ENCODE peak calls at places on chromosomes 3 and 15, in ten cellular contexts. D, W, B, T, O, E, I, Z, V and J are unnamed samples.

GRCh38 chr15:67224889-67225288 is 29.6 kb downstream of the AAGAB start:
- DNase-seq in D (no peak), W (no peak), B (no peak), T (no peak), O (no peak), E (no peak), I (no peak), Z (no peak), V (no peak), J (no peak)

GRCh38 chr15:25582886-25583285 is 144.1 kb upstream of the UBE3A start:
- DNase-seq in D (no peak), W (no peak), B (no peak), T (no peak), O (no peak), E (no peak), I (no peak), Z (no peak), V (no peak), J (no peak)

GRCh38 chr3:52470920-52471319 is 15.5 kb downstream of the NISCH start:
- DNase-seq in D (no peak), W (no peak), B (no peak), T (no peak), O (no peak), E (no peak), I (no peak), Z (no peak), V (no peak), J (no peak)

GRCh38 chr15:87322223-87322622 is 934.3 kb downstream of the NTRK3 start:
- DNase-seq in D (no peak), W (no peak), B (no peak), T (no peak), O (no peak), E (no peak), I (no peak), Z (no peak), V (no peak), J (no peak)

GRCh38 chr3:99330281-99330680 is 308.1 kb upstream of the COL8A1 start:
- DNase-seq in D (no peak), W (peak), B (no peak), T (no peak), O (no peak), E (no peak), I (no peak), Z (peak), V (no peak), J (no peak)

GRCh38 chr3:27877122-27878011 is 155.2 kb upstream of the EOMES start:
- DNase-seq in D (no peak), W (no peak), B (no peak), T (no peak), O (no peak), E (no peak), I (no peak), Z (no peak), V (no peak), J (no peak)

GRCh38 chr3:185711255-185711870 is 113.5 kb downstream of the IGF2BP2 start:
- DNase-seq in D (no peak), W (no peak), B (no peak), T (no peak), O (no peak), E (no peak), I (no peak), Z (no peak), V (peak), J (no peak)

GRCh38 chr3:126349611-126350501 is 7.4 kb downstream of the KLF15 start:
- DNase-seq in D (peak), W (peak), B (no peak), T (no peak), O (no peak), E (no peak), I (no peak), Z (no peak), V (peak), J (no peak)

GRCh38 chr3:110318108-110318507 is 753.5 kb upstream of the NECTIN3 start:
- DNase-seq in D (no peak), W (no peak), B (no peak), T (no peak), O (no peak), E (no peak), I (no peak), Z (peak), V (no peak), J (no peak)

GRCh38 chr3:157375342-157375986 is 61.2 kb upstream of the PTX3 start:
- DNase-seq in D (no peak), W (no peak), B (no peak), T (no peak), O (no peak), E (no peak), I (no peak), Z (no peak), V (no peak), J (no peak)
- TF ChIP-seq CTCF in D (no peak), W (no peak), B (no peak), T (no peak), O (no peak), E (no peak), I (no peak), Z (no peak), V (no peak), J (no peak)

DNA sequence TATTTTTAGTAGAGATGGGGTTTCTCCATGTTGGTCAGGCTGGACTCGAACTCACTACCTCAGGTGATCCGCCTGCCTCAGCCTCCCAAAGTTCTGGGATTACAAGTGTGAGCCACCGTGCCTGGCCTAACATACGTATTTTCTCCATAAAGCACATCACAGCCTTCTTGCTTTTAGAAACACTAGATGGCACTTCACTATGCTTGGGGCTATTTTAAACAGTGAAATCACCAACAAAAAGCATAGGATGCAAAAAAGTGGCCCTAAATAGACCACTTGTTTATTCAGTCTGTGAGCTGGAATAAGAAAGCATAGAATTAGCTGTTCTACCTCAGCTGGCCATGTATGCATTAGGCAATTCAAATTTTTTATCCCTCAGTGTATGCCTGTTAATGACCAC is 46.0 kb downstream of the PRICKLE2 start:
- DNase-seq in D (no peak), W (no peak), B (no peak), T (no peak), O (no peak), E (no peak), I (no peak), Z (no peak), V (no peak), J (no peak)
- TF ChIP-seq CTCF in D (no peak), W (no peak), B (no peak), T (no peak), O (no peak), E (peak), I (peak), Z (no peak), V (no peak), J (no peak)

GRCh38 chr3:19541284-19541683 is 392.7 kb downstream of the EFHB start:
- DNase-seq in D (no peak), W (no peak), B (no peak), T (no peak), O (no peak), E (no peak), I (no peak), Z (no peak), V (no peak), J (no peak)

GRCh38 chr3:19547665-19548464 is 386.2 kb downstream of the EFHB start:
- DNase-seq in D (no peak), W (no peak), B (no peak), T (no peak), O (no peak), E (no peak), I (no peak), Z (no peak), V (no peak), J (no peak)

GRCh38 chr3:19539488-19540395 is 391.4 kb downstream of the KCNH8 start:
- DNase-seq in D (no peak), W (no peak), B (no peak), T (no peak), O (no peak), E (no peak), I (no peak), Z (no peak), V (no peak), J (no peak)

GRCh38 chr3:19540464-19540863 is 392.2 kb downstream of the KCNH8 start:
- DNase-seq in D (no peak), W (no peak), B (no peak), T (no peak), O (no peak), E (no peak), I (no peak), Z (no peak), V (no peak), J (no peak)

GRCh38 chr3:19543212-19543841 is 390.7 kb downstream of the EFHB start:
- DNase-seq in D (no peak), W (peak), B (peak), T (no peak), O (no peak), E (no peak), I (no peak), Z (no peak), V (peak), J (no peak)
- TF ChIP-seq CTCF in D (no peak), W (peak), B (peak), T (peak), O (peak), E (no peak), I (peak), Z (peak), V (peak), J (peak)

DNA sequence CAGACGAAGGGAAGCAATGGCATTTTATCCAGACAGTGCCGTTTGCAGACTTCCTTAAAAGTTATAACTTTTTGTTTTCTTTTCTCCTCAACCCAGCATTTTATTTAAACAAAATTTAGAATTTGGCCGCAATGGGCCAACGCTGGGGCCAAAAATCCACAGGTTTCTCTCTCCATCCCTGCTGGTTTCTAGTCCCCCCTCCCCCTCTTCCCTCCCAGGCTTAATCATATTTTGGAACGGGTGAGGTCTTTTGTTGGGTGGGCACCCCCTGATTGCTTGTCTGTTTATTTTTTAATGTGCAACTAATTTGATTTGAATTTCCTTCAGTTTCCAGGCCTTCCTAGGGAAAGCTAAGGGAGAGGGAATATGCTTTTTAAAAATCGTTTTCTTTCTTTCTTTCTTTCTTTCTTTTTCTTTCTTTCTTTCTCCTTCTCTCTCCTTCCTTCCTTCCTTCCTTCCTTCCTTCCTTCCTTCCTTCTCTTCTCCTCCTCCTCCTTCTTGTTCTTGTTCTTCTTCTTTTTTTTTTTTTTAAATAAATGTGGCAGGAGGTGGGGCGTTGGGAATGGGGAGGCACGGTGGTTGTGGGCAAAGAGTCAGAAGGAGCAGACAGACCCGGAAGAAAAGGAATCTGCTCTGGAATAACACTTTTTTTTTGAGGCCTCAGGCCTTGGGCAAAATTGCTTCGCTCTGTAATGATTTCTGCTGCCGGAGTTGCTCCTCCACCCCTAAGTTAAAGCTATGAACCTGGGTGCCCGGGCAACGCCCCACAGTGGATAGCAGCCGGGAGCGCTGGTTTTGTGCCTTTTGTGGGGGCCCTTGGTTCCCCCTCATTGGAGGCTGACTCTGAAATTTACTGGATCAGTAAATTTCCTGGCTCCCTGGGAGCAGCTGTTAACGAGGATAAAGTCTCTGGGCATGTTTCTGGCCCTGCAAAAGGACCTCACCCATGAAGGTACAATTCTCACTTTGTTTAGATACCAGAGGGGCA is 1.9 kb downstream of the FNDC3B start:
- DNase-seq in D (no peak), W (peak), B (peak), T (no peak), O (no peak), E (no peak), I (no peak), Z (peak), V (no peak), J (no peak)
- TF ChIP-seq CTCF in D (no peak), W (no peak), B (no peak), T (no peak), O (no peak), E (no peak), I (no peak), Z (no peak), V (no peak), J (no peak)

GRCh38 chr15:62988701-62989100 is 53.8 kb upstream of the TPM1 start:
- DNase-seq in D (no peak), W (no peak), B (no peak), T (no peak), O (no peak), E (no peak), I (no peak), Z (no peak), V (no peak), J (no peak)
- TF ChIP-seq CTCF in D (no peak), W (no peak), B (peak), T (no peak), O (no peak), E (no peak), I (no peak), Z (no peak), V (peak), J (no peak)

DNA sequence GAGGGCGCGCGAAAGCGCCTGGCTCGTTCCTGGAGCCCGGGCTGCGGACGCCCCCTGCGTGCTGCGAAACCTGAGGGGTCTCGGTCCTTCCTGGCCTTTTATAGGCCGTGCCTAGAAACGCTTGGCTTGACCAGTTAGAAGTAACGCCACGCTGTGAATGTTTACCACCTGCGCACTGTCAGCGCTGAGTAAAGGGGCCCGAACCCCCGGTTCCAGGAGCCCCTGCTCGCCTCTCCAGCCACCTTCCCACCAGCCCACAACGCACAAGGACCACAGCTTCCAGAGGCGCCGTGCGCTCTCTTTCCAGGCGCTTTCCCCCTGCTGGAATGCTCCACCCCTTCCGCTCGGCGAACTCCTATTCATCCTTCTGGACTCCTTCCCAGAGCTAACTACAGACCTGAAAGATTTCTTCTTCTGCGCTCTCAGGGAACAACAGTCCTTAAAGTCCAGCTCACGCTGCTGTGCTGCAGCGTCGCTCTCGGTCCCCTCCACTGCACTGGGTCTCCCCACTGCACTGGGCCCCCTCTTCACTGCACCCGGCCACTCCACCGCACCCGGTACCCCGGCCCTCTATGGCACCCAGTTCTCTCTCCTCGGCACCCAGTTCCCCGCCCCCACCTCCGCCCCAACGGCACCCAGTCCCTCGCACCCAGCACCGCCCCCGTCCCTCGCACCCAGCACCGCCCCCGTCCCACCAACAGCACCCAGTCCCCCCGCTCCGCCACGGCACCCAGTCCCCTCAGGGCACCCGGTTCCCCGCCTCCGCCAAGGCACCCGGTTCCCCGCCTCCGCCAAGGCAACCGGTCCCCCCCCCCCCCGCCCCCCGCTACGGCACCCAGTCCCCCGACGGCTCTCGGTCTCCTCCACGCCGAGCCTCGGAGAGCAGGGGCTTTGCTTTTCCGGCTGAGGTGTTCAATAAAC is 69.8 kb downstream of the SQOR start:
- DNase-seq in D (no peak), W (peak), B (peak), T (peak), O (no peak), E (no peak), I (no peak), Z (peak), V (peak), J (peak)
- TF ChIP-seq CTCF in D (no peak), W (no peak), B (no peak), T (no peak), O (no peak), E (no peak), I (no peak), Z (no peak), V (no peak), J (peak)

GRCh38 chr3:42662037-42662812 is 8.7 kb downstream of the ZBTB47 start:
- DNase-seq in D (no peak), W (no peak), B (no peak), T (no peak), O (no peak), E (no peak), I (no peak), Z (no peak), V (no peak), J (no peak)

GRCh38 chr3:42661593-42662022 is 8.1 kb downstream of the ZBTB47 start:
- DNase-seq in D (no peak), W (no peak), B (no peak), T (peak), O (no peak), E (no peak), I (no peak), Z (no peak), V (no peak), J (no peak)

GRCh38 chr3:42659451-42660130 is 6.1 kb downstream of the ZBTB47 start:
- DNase-seq in D (no peak), W (no peak), B (no peak), T (no peak), O (no peak), E (no peak), I (no peak), Z (no peak), V (peak), J (no peak)

GRCh38 chr3:42660131-42660715 is 6.7 kb downstream of the ZBTB47 start:
- DNase-seq in D (no peak), W (no peak), B (no peak), T (no peak), O (no peak), E (no peak), I (no peak), Z (no peak), V (no peak), J (no peak)

DNA sequence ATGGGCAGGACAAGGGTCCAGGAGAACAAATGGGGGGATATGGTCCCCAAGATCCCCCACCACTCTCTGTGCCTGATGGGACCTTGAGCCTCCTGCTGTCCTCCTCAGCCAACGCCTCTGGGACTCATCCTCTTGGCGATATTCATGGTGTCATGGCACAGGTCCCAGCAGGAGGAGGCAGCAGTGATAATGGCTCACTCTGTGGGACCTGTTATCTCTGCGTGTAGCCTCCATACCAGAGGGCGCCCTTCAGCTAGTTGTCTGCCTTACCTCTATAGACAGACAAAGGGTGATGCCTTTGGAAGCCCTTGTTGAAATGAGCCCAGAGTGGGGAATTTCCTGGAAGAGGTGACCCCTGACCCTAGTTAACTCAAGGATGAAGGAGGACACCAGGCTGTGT is 7.4 kb downstream of the ZBTB47 start:
- DNase-seq in D (no peak), W (peak), B (no peak), T (no peak), O (no peak), E (no peak), I (no peak), Z (no peak), V (peak), J (no peak)
- TF ChIP-seq CTCF in D (no peak), W (peak), B (no peak), T (no peak), O (peak), E (no peak), I (no peak), Z (no peak), V (peak), J (no peak)

GRCh38 chr15:62403164-62403809 is 238.2 kb upstream of the C2CD4B start:
- DNase-seq in D (no peak), W (no peak), B (no peak), T (no peak), O (peak), E (no peak), I (no peak), Z (peak), V (no peak), J (no peak)

GRCh38 chr15:62404194-62404985 is 239.3 kb upstream of the C2CD4B start:
- DNase-seq in D (no peak), W (no peak), B (no peak), T (no peak), O (no peak), E (no peak), I (no peak), Z (no peak), V (no peak), J (no peak)

GRCh38 chr15:62402687-62403086 is 237.6 kb upstream of the C2CD4B start:
- DNase-seq in D (no peak), W (no peak), B (no peak), T (no peak), O (no peak), E (no peak), I (no peak), Z (no peak), V (no peak), J (no peak)

GRCh38 chr15:62406268-62406667 is 241.2 kb upstream of the C2CD4B start:
- DNase-seq in D (no peak), W (no peak), B (no peak), T (no peak), O (no peak), E (no peak), I (no peak), Z (no peak), V (no peak), J (no peak)

DNA sequence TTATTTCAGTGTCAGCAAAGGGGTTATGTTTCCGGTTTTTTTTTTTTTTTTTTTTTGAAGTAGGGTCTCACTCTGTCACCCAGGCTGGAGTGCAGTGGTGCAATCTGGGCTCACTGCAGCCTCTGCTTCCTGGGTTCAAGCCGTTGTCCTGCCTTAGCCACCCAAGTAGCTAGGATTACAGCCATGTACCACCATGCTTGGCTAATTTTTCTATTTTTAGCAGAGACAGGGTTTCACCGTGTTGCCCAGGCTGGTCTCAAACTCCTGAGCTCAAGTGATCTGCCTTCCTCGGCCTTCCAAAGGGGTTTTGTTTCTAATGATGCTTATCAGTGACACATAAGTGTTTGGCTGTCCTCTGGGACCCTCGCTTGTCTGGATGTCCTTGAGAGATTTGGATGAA is 235.7 kb upstream of the C2CD4B start:
- DNase-seq in D (no peak), W (no peak), B (no peak), T (no peak), O (no peak), E (no peak), I (no peak), Z (no peak), V (no peak), J (no peak)
- TF ChIP-seq CTCF in D (no peak), W (no peak), B (no peak), T (no peak), O (no peak), E (no peak), I (no peak), Z (no peak), V (no peak), J (no peak)